ENCODE peak calls at places on chromosomes 12 and 14, in eight cellular contexts. S is thyroid gland, R is testis, Z is heart left ventricle, D is A549, J is lung, V is breast epithelium, Y is mucosa of descending colon. Q is an unnamed sample.

GRCh38 chr14:102320033-102320660 is 601 bp downstream of the ZNF839 start:
- DNase-seq in S (peak), R (peak), Z (peak), D (peak), J (no peak), V (peak), Y (peak), Q (no peak)

GRCh38 chr14:75506930-75507329 is 15.3 kb upstream of the BATF start:
- DNase-seq in S (no peak), R (no peak), Z (no peak), D (no peak), J (no peak), V (no peak), Y (no peak), Q (no peak)

GRCh38 chr12:102421801-102422583 is 58.4 kb downstream of the IGF1 start:
- DNase-seq in S (no peak), R (no peak), Z (no peak), D (no peak), J (no peak), V (no peak), Y (no peak), Q (no peak)

GRCh38 chr12:1846421-1847405 is 26.3 kb downstream of the LRTM2 start:
- DNase-seq in S (no peak), R (no peak), Z (no peak), D (no peak), J (no peak), V (no peak), Y (no peak), Q (no peak)

GRCh38 chr12:95259368-95259767 is 41.8 kb downstream of the VEZT start:
- DNase-seq in S (no peak), R (no peak), Z (no peak), D (no peak), J (no peak), V (no peak), Y (no peak), Q (no peak)

GRCh38 chr12:51171884-51172514 is 936 bp downstream of the TFCP2 start:
- DNase-seq in S (peak), R (peak), Z (no peak), D (no peak), J (no peak), V (no peak), Y (no peak), Q (no peak)

GRCh38 chr12:86179855-86180254 is 76.3 kb downstream of the MGAT4C start:
- DNase-seq in S (no peak), R (no peak), Z (no peak), D (no peak), J (no peak), V (no peak), Y (no peak), Q (no peak)

GRCh38 chr12:79934309-79935020 is 432 bp downstream of the PPP1R12A start:
- DNase-seq in S (peak), R (peak), Z (peak), D (peak), J (peak), V (peak), Y (no peak), Q (no peak)

GRCh38 chr12:67364228-67364627 is 95.1 kb downstream of the CAND1 start:
- DNase-seq in S (no peak), R (no peak), Z (no peak), D (no peak), J (no peak), V (no peak), Y (no peak), Q (no peak)

GRCh38 chr14:59229653-59230406 is 41.4 kb downstream of the DAAM1 start:
- DNase-seq in S (no peak), R (no peak), Z (no peak), D (no peak), J (no peak), V (no peak), Y (no peak), Q (no peak)

GRCh38 chr12:122473543-122474323 is 27.0 kb downstream of the ZCCHC8 start:
- DNase-seq in S (no peak), R (no peak), Z (no peak), D (no peak), J (no peak), V (peak), Y (no peak), Q (no peak)

GRCh38 chr12:97309921-97310320 is 152.7 kb upstream of the RMST start:
- DNase-seq in S (no peak), R (no peak), Z (no peak), D (no peak), J (no peak), V (no peak), Y (no peak), Q (no peak)

GRCh38 chr12:97313471-97314190 is 149.0 kb upstream of the RMST start:
- DNase-seq in S (no peak), R (no peak), Z (no peak), D (no peak), J (no peak), V (no peak), Y (no peak), Q (no peak)

GRCh38 chr12:97308576-97309198 is 153.9 kb upstream of the RMST start:
- DNase-seq in S (no peak), R (no peak), Z (no peak), D (peak), J (no peak), V (no peak), Y (no peak), Q (peak)

GRCh38 chr12:97312570-97313135 is 150.0 kb upstream of the RMST start:
- DNase-seq in S (no peak), R (no peak), Z (no peak), D (no peak), J (no peak), V (no peak), Y (no peak), Q (no peak)
- TF ChIP-seq CTCF in S (no peak), R (no peak), Z (no peak), D (no peak), J (no peak), V (no peak), Y (no peak), Q (no peak)

GRCh38 chr14:100875861-100876590 is 27.5 kb downstream of the RTL1 start:
- DNase-seq in S (no peak), R (no peak), Z (peak), D (no peak), J (no peak), V (no peak), Y (peak), Q (no peak)

GRCh38 chr14:100873083-100873482 is 30.4 kb downstream of the RTL1 start:
- DNase-seq in S (no peak), R (no peak), Z (peak), D (no peak), J (no peak), V (no peak), Y (peak), Q (no peak)

GRCh38 chr14:100874411-100875091 is 29.0 kb downstream of the RTL1 start:
- DNase-seq in S (no peak), R (no peak), Z (peak), D (no peak), J (no peak), V (no peak), Y (peak), Q (no peak)

GRCh38 chr14:100874051-100874410 is 29.5 kb downstream of the RTL1 start:
- DNase-seq in S (no peak), R (no peak), Z (peak), D (no peak), J (no peak), V (no peak), Y (peak), Q (no peak)

DNA sequence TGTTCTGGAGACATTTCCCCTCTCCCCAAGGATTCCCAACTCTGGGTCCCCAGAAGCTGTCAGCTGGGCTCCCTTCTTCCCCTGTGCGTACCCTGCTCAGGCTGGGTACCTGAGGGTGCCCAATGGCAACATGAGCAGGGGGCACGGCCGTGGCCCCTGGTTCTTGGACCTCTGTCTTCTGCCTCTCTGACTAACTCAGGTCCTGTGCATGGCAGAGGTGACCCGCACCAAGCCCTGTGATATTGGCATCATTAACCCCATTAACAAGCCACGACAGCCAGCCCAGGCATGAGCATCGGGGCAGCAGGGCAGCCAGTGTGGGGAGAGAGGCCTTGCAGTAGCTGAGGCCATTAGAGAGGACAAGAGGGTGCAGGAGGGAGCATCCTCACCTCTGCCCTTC is 28.4 kb downstream of the RTL1 start:
- DNase-seq in S (no peak), R (no peak), Z (peak), D (no peak), J (no peak), V (no peak), Y (peak), Q (no peak)
- TF ChIP-seq CTCF in S (no peak), R (no peak), Z (no peak), D (no peak), J (no peak), V (no peak), Y (no peak), Q (no peak)

DNA sequence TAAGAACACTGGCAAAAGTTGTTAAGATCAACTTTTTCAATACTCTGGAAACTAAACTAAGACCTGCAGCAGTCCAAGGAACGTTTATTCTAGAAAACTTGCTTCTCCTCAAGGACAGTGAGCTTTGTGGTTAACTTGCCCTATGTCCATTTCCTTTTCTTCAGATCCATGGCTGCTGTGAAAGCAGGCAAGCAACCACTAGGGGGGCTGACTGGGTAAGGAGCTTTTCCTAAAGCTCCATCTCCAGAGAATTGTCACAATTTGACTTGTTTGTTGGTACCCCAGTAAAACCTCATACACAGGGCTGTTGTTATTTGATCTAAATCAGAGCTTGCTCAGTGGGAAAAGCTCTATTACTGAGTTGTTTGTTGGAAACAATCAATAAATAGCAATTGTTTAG is 10.1 kb upstream of the RPL10L start:
- DNase-seq in S (no peak), R (no peak), Z (no peak), D (no peak), J (no peak), V (no peak), Y (no peak), Q (no peak)
- TF ChIP-seq CTCF in S (no peak), R (no peak), Z (no peak), D (no peak), J (no peak), V (no peak), Y (no peak), Q (no peak)

GRCh38 chr14:64504310-64504896 is at the start of gene ZBTB1:
- DNase-seq in S (peak), R (peak), Z (peak), D (peak), J (peak), V (peak), Y (peak), Q (peak)

GRCh38 chr14:64503184-64503433 is 529 bp downstream of the ZBTB25 start:
- DNase-seq in S (no peak), R (no peak), Z (no peak), D (no peak), J (no peak), V (no peak), Y (no peak), Q (no peak)

GRCh38 chr14:64502476-64503183 is 1.0 kb downstream of the ZBTB25 start:
- DNase-seq in S (peak), R (peak), Z (no peak), D (no peak), J (no peak), V (peak), Y (no peak), Q (no peak)

GRCh38 chr14:64504897-64505771 is 564 bp downstream of the ZBTB1 start:
- DNase-seq in S (peak), R (peak), Z (peak), D (peak), J (peak), V (peak), Y (peak), Q (peak)

DNA sequence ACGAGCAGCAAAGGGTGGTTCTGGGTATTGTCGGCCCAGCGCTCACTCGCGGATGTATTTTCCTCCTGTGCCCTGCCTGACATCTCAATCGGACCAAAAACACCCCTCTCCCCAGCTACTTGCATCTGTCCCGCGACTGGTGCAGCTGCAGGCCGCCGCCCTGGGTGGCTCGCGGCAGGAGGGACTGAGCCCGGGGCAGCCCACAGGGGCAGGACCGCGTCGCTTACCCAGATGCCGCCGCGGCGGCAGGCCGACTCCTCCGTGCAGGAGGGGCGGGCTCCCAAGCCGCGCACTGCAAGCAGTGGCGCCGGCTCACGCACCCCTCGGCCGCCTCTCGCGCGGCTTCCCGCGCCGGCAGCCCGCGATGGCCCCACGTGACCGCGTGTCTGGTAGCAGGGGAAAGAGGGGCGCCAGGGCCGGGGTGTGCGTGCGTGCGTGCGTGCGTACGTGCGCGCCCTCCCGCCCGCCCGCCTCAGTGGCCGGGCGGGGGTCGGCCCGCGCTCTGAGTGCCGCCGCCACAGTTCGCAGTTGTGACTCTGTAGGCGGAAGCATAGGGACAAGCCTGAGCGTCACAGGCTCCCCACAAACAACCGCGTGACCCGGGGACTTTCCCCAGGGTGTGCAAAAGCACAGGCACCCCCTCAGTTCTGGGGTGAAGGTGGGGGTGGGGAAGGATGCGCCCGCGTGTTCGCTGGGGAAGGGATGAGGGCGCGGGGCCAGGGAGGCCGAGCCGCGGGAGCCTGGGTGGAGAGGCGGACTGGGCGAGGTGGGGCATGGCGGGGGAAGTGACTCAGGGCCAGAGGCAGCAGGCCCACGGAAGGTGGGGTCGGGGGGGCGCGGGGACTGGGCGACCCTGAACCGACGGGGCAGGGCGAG is at the start of gene ZBTB25:
- DNase-seq in S (peak), R (peak), Z (peak), D (peak), J (peak), V (peak), Y (peak), Q (peak)
- TF ChIP-seq CTCF in S (no peak), R (no peak), Z (peak), D (no peak), J (no peak), V (no peak), Y (no peak), Q (no peak)

DNA sequence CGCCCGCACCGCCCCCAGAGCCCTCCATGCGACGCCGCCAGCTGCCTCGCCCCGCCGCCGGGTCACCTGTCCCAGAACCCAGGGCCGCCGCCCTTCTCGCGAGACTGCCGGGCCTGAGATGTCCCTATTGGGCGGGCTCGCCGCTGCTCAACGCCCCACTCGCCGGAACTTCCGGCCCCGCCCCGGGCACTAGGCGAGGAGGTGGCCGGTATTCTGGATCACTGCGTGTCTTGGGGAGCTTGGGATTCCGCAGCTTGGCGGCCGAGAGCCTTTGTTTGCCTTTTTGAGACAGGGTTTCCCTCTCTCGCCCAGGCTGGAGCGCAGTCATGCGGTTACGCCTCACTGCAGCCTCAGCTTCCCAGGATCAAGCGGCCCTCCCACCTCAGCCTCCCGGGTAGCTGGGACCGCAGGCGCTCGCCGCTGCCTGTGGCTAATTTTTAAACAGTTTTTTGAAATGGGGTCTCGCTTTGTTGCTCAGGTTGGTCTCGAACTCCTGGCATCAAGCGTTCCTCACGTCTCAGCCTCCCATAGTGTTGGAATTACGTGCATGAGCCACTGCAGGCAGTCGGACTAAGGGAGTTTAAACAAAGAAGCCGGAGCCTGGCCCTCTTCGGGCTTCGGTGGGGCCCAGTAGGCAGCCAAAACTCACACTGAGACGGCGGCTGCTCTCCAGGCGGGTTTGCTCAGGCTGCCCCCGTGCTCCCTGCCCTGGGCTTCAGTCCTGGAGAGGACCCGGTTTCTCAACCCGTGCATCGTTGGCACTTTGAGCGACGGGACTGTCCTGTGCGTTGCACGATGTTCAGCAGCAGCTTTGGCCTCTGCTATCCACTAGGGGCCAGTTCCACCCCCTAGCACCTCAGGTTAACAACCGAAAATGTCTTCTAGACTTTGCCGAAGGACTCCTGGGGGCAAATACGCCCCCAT is at the start of gene SLC15A4:
- DNase-seq in S (peak), R (peak), Z (peak), D (peak), J (peak), V (peak), Y (peak), Q (peak)
- TF ChIP-seq CTCF in S (no peak), R (no peak), Z (no peak), D (no peak), J (no peak), V (no peak), Y (no peak), Q (peak)

GRCh38 chr14:72745991-72746980 is 147.6 kb downstream of the DPF3 start:
- DNase-seq in S (peak), R (no peak), Z (no peak), D (no peak), J (peak), V (no peak), Y (no peak), Q (peak)
- TF ChIP-seq CTCF in S (no peak), R (no peak), Z (peak), D (no peak), J (no peak), V (no peak), Y (no peak), Q (peak)

DNA sequence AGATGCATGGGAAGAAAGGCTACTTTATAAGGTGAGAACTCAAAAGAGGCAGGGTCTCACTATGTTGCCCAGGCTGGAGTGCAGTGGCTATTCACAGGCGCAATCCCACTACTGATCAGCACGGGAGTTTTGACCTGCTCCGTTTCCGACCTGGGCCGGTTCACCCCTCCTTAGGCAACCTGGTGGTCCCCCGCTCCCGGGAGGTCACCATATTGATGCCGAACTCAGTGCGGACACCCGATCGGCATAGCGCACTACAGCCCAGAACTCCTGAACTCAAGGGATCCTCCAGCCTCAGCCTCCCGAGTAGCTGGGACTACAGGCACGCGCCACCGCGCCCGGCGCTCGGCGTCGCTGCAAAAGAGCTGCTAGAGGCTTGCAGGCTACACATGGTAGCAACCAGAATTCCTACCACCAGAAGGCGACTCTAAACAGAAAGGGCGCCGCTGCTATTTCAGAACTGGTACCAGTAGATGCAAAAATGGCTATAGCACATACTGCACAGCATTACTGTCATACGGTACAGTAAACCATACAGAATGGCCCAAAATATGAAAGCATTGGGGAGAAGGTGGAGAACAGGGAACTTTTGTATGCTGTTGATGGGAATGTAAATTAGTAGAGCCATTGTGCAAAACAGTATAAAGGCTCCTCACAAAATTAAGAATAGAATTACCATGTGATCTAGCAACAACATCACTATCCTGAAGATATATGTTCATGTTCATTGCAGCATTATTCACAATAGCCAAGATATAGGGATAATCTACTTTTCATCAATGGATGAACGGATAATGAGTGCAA is 1.2 kb upstream of the NEMF start:
- DNase-seq in S (peak), R (peak), Z (peak), D (peak), J (peak), V (peak), Y (peak), Q (peak)
- TF ChIP-seq CTCF in S (peak), R (peak), Z (peak), D (peak), J (peak), V (peak), Y (peak), Q (peak)

DNA sequence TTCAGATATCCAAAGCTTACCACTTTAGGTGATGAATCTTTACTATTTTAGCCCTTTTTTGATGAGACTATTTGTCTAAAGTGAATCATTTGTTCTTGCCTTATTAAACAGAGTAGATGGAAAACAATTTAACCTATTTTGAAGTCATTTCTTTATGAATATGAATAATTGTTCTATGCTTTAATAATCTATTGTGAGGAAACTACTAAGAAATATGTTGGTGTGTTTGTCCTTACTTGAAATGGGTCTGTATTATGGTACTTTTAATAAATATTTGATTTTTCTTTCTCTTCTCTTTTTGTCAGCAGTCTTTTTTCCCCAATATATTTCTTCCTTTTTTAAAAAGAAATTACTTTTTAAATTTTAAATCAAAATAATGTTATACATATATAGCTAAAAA is 24.4 kb downstream of the HSD17B6 start:
- DNase-seq in S (no peak), R (no peak), Z (no peak), D (no peak), J (no peak), V (no peak), Y (no peak), Q (no peak)
- TF ChIP-seq CTCF in S (no peak), R (no peak), Z (no peak), D (no peak), J (no peak), V (no peak), Y (no peak), Q (no peak)

GRCh38 chr12:130200445-130200844 is 38.2 kb downstream of the FZD10 start:
- DNase-seq in S (no peak), R (no peak), Z (no peak), D (no peak), J (no peak), V (no peak), Y (no peak), Q (no peak)
- TF ChIP-seq CTCF in S (no peak), R (no peak), Z (no peak), D (no peak), J (no peak), V (no peak), Y (no peak), Q (no peak)

GRCh38 chr14:21846227-21846885 is 172.7 kb upstream of the OR4E1 start:
- DNase-seq in S (peak), R (peak), Z (no peak), D (no peak), J (peak), V (no peak), Y (peak), Q (no peak)
- TF ChIP-seq CTCF in S (peak), R (peak), Z (peak), D (peak), J (no peak), V (no peak), Y (peak), Q (peak)

Q was measured in AG09309.